ENCODE peak calls at places on chromosomes 11 and 22, in five cellular contexts. Y is NCI-H1417; U is activated CD4-positive, alpha-beta T cell treated with anti-CD3 and anti-CD28 coated beads, Interleukin-2, amount 50 U/mL, for 48 hours; F is brain microvascular endothelial cell; W is NCI-H774. P is an unnamed sample.

GRCh38 chr11:128586689-128587088 is 669 bp downstream of the ETS1 start:
- DNase-seq in U (no peak), Y (no peak), W (no peak), F (no peak), P (no peak)

GRCh38 chr11:69696749-69697488 is 6.9 kb downstream of the FGF19 start:
- DNase-seq in F (no peak), U (no peak), Y (peak), W (peak), P (no peak)

GRCh38 chr11:103659138-103659734 is 377.2 kb upstream of the DDI1 start:
- DNase-seq in F (no peak), Y (peak), W (no peak), U (no peak), P (peak)

GRCh38 chr11:63680842-63681207 is 475 bp upstream of the RTN3 start:
- DNase-seq in F (no peak), Y (no peak), U (peak), W (peak), P (peak)

GRCh38 chr11:65522640-65523322 is 2.1 kb upstream of the SCYL1 start:
- DNase-seq in W (no peak), Y (no peak), U (peak), F (no peak), P (no peak)

GRCh38 chr11:58513747-58514367 is 6.0 kb upstream of the OR5B21 start:
- DNase-seq in U (no peak), W (no peak), Y (peak), F (peak), P (peak)

GRCh38 chr11:120212259-120212888 is 1.5 kb downstream of the OAF start:
- DNase-seq in Y (no peak), W (no peak), F (no peak), U (no peak), P (peak)

GRCh38 chr22:30830907-30831306 is 136.2 kb downstream of the OSBP2 start:
- DNase-seq in W (no peak), U (no peak), F (peak), Y (no peak), P (peak)

GRCh38 chr11:1771700-1772099 is 8.0 kb upstream of the CTSD start:
- DNase-seq in U (no peak), W (no peak), Y (no peak), F (peak), P (peak)

GRCh38 chr22:26648761-26649363 is 8.5 kb upstream of the MIAT start:
- DNase-seq in W (no peak), F (no peak), Y (peak), U (no peak), P (no peak)